ENCODE peak calls at places on chromosome 3, in five cellular contexts. T, U, D, N and Q are unnamed samples.

GRCh38 chr3:108403921-108404320 is 106.5 kb downstream of the MYH15 start:
- DNase-seq in T (no peak), U (no peak), D (no peak), N (no peak), Q (peak)

GRCh38 chr3:128517648-128518047 is 24.6 kb upstream of the GATA2 start:
- DNase-seq in T (peak), U (no peak), D (no peak), N (no peak), Q (no peak)

GRCh38 chr3:138461246-138461645 is 26.8 kb downstream of the ESYT3 start:
- DNase-seq in T (no peak), U (no peak), D (no peak), N (no peak), Q (no peak)

GRCh38 chr3:120182613-120183524 is 88.6 kb upstream of the GSK3B start:
- DNase-seq in T (no peak), U (peak), D (no peak), N (no peak), Q (no peak)

GRCh38 chr3:76586471-76586870 is 453.4 kb upstream of the ROBO2 start:
- DNase-seq in T (no peak), U (no peak), D (no peak), N (no peak), Q (no peak)

GRCh38 chr3:180335056-180335455 is 266.9 kb upstream of the TTC14 start:
- DNase-seq in T (no peak), U (no peak), D (no peak), N (no peak), Q (no peak)

GRCh38 chr3:137205394-137206060 is 247.7 kb downstream of the IL20RB start:
- DNase-seq in T (no peak), U (no peak), D (no peak), N (no peak), Q (no peak)

GRCh38 chr3:111998661-111999641 is at the start of gene TAGLN3:
- DNase-seq in T (peak), U (peak), D (peak), N (no peak), Q (no peak)

GRCh38 chr3:53223541-53223966 is 32.3 kb downstream of the TKT start:
- DNase-seq in T (peak), U (no peak), D (no peak), N (no peak), Q (no peak)

GRCh38 chr3:58999134-58999778 is 50.6 kb downstream of the CFAP20DC start:
- DNase-seq in T (no peak), U (no peak), D (no peak), N (no peak), Q (no peak)

GRCh38 chr3:132006605-132007204 is 28.1 kb downstream of the CPNE4 start:
- DNase-seq in T (no peak), U (peak), D (peak), N (no peak), Q (no peak)

GRCh38 chr3:56288258-56288657 is 180.0 kb downstream of the ERC2 start:
- DNase-seq in T (no peak), U (no peak), D (no peak), N (no peak), Q (no peak)

GRCh38 chr3:142211034-142211433 is 14.4 kb downstream of the GK5 start:
- DNase-seq in T (no peak), U (no peak), D (no peak), N (no peak), Q (no peak)

GRCh38 chr3:129028866-129029265 is 27.8 kb downstream of the EFCC1 start:
- DNase-seq in T (no peak), U (no peak), D (no peak), N (no peak), Q (no peak)

GRCh38 chr3:196073188-196073838 is 8.6 kb downstream of the TFRC start:
- DNase-seq in T (no peak), U (peak), D (peak), N (no peak), Q (no peak)

GRCh38 chr3:123799544-123800351 is 84.4 kb downstream of the MYLK start:
- DNase-seq in T (peak), U (peak), D (no peak), N (peak), Q (no peak)

GRCh38 chr3:43709022-43709421 is 18.3 kb downstream of the ABHD5 start:
- DNase-seq in T (no peak), U (peak), D (no peak), N (no peak), Q (no peak)

GRCh38 chr3:44104668-44105321 is 136.9 kb upstream of the TOPAZ1 start:
- DNase-seq in T (no peak), U (peak), D (no peak), N (peak), Q (no peak)

GRCh38 chr3:62882676-62883228 is 7.5 kb upstream of the CADPS start:
- DNase-seq in T (no peak), U (no peak), D (no peak), N (no peak), Q (no peak)

GRCh38 chr3:5799421-5799820 is 611.9 kb downstream of the EDEM1 start:
- DNase-seq in T (no peak), U (no peak), D (no peak), N (no peak), Q (no peak)

GRCh38 chr3:16350041-16350952 is 85.3 kb downstream of the OXNAD1 start:
- DNase-seq in T (no peak), U (peak), D (no peak), N (no peak), Q (peak)

GRCh38 chr3:114178770-114179368 is at the start of gene DRD3:
- DNase-seq in T (no peak), U (peak), D (no peak), N (peak), Q (no peak)

GRCh38 chr3:156583469-156583868 is 28.6 kb upstream of the SSR3 start:
- DNase-seq in T (no peak), U (no peak), D (no peak), N (no peak), Q (no peak)

GRCh38 chr3:143222505-143222904 is 102.9 kb downstream of the CHST2 start:
- DNase-seq in T (no peak), U (peak), D (no peak), N (no peak), Q (no peak)

GRCh38 chr3:84836961-84837360 is 121.8 kb upstream of the CADM2 start:
- DNase-seq in T (no peak), U (no peak), D (no peak), N (no peak), Q (no peak)

GRCh38 chr3:189229421-189229820 is 57.6 kb downstream of the TPRG1 start:
- DNase-seq in T (no peak), U (no peak), D (no peak), N (no peak), Q (no peak)

GRCh38 chr3:197001972-197002700 is 27.5 kb downstream of the MELTF start:
- DNase-seq in T (peak), U (peak), D (peak), N (no peak), Q (no peak)

GRCh38 chr3:134348524-134348923 is 25.7 kb downstream of the AMOTL2 start:
- DNase-seq in T (no peak), U (no peak), D (no peak), N (no peak), Q (no peak)

GRCh38 chr3:50267280-50267913 is 1.6 kb upstream of the SEMA3B start:
- DNase-seq in T (peak), U (no peak), D (peak), N (no peak), Q (no peak)

GRCh38 chr3:11379824-11380281 is 107.7 kb downstream of the ATG7 start:
- DNase-seq in T (no peak), U (peak), D (no peak), N (no peak), Q (no peak)

GRCh38 chr3:71069797-71070196 is 513.7 kb downstream of the FOXP1 start:
- DNase-seq in T (no peak), U (no peak), D (peak), N (no peak), Q (no peak)

GRCh38 chr3:119524931-119525662 is 26.8 kb downstream of the TIMMDC1 start:
- DNase-seq in T (no peak), U (peak), D (no peak), N (no peak), Q (no peak)

GRCh38 chr3:90016492-90017065 is 909.2 kb downstream of the EPHA3 start:
- DNase-seq in T (no peak), U (no peak), D (no peak), N (no peak), Q (no peak)

GRCh38 chr3:158683216-158683975 is 10.9 kb upstream of the LXN start:
- DNase-seq in T (no peak), U (peak), D (no peak), N (no peak), Q (peak)

GRCh38 chr3:48243886-48244285 is 3.0 kb downstream of the ZNF589 start:
- DNase-seq in T (no peak), U (no peak), D (no peak), N (no peak), Q (no peak)

DNA sequence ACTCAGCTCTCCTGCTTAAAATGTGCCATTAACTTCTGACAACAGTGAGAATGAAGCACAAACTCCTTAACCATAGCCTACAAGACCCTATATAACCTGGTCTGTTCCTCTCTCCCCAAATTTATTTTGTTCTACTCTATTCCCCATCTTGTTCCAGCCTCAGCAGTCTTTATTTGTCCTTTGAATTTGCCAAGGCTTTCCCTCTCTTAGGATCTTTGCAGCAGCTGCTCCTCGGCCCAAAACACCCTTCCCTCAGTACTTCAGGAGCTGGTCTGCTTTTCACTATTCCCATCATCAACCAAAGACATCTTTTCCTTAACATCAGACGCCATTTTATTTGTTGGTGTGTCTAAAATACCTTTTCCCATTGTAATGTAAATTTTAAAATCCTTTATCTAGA is 10.2 kb downstream of the PRICKLE2 start:
- DNase-seq in T (no peak), U (no peak), D (no peak), N (no peak), Q (no peak)
- H3K4me3 ChIP-seq in T (no peak), U (no peak), D (peak), N (no peak), Q (no peak)

GRCh38 chr3:69143055-69143454 is 20.7 kb upstream of the LMOD3 start:
- DNase-seq in T (no peak), U (no peak), D (no peak), N (no peak), Q (no peak)

GRCh38 chr3:69142090-69142489 is 19.7 kb upstream of the LMOD3 start:
- DNase-seq in T (no peak), U (peak), D (no peak), N (no peak), Q (no peak)

GRCh38 chr3:69145688-69146087 is 23.3 kb upstream of the LMOD3 start:
- DNase-seq in T (no peak), U (no peak), D (no peak), N (no peak), Q (no peak)

GRCh38 chr3:69144631-69145244 is 22.3 kb upstream of the LMOD3 start:
- DNase-seq in T (no peak), U (peak), D (no peak), N (no peak), Q (no peak)

GRCh38 chr3:69143605-69144004 is 21.2 kb upstream of the LMOD3 start:
- DNase-seq in T (no peak), U (peak), D (no peak), N (no peak), Q (no peak)
- H3K4me3 ChIP-seq in T (no peak), U (no peak), D (no peak), N (no peak), Q (no peak)

GRCh38 chr3:12891391-12891984 is 50.1 kb upstream of the RPL32 start:
- DNase-seq in T (no peak), U (no peak), D (no peak), N (no peak), Q (no peak)

GRCh38 chr3:12893247-12893646 is 51.9 kb upstream of the RPL32 start:
- DNase-seq in T (no peak), U (no peak), D (no peak), N (no peak), Q (no peak)

GRCh38 chr3:12890610-12891390 is 49.4 kb upstream of the RPL32 start:
- DNase-seq in T (no peak), U (no peak), D (no peak), N (no peak), Q (no peak)

GRCh38 chr3:12892840-12893189 is 51.5 kb upstream of the RPL32 start:
- DNase-seq in T (no peak), U (no peak), D (no peak), N (no peak), Q (no peak)

GRCh38 chr3:12891985-12892839 is 50.8 kb upstream of the RPL32 start:
- DNase-seq in T (no peak), U (peak), D (no peak), N (no peak), Q (no peak)
- H3K4me3 ChIP-seq in T (no peak), U (no peak), D (peak), N (no peak), Q (peak)

DNA sequence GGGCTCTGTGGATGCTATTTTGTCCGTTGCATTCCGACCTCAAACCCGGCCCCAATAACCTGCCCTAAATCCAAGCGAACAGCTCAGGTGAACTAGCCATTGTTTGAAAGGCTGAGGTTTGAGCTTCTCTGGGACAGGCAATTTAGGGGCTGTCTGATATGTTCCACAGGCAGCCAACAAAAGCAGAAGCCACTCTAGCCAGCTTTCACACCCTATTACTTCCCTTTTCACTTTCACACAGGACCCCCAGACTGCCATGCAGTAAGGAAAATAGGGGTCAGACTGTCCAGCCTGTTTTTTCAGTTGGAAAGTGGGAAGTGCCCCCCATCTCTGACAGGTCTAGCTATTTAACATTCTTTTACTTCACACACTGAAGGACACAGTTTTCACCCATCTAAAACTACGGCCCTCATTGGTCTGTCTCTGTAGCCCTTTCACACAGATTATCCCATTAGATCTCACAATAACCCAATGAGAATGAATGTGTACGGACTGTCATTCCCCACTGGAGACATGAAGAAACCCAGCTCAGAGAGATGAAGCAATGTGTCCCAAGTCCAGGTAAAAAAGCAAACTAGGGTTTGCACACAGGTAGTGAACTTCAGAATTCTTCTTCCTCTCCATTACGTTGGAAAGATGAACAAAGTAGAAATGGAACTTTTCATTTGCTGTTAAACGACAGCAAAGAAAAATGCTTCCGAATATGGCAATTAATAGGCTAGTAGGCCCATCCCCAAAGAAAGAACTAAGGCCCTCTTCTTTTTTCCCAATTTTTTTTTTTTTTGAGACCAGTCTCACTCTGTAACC is 1.9 kb downstream of the CCDC12 start:
- DNase-seq in T (no peak), U (no peak), D (no peak), N (no peak), Q (no peak)
- H3K4me3 ChIP-seq in T (no peak), U (no peak), D (peak), N (no peak), Q (no peak)

GRCh38 chr3:42176635-42177034 is 85.5 kb downstream of the TRAK1 start:
- DNase-seq in T (no peak), U (no peak), D (no peak), N (no peak), Q (no peak)

GRCh38 chr3:42177068-42177800 is 86.1 kb downstream of the TRAK1 start:
- DNase-seq in T (no peak), U (no peak), D (no peak), N (no peak), Q (no peak)

GRCh38 chr3:42177801-42178150 is 86.6 kb downstream of the TRAK1 start:
- DNase-seq in T (no peak), U (no peak), D (no peak), N (no peak), Q (no peak)

GRCh38 chr3:42174679-42175660 is 83.8 kb downstream of the TRAK1 start:
- DNase-seq in T (no peak), U (no peak), D (no peak), N (no peak), Q (no peak)

DNA sequence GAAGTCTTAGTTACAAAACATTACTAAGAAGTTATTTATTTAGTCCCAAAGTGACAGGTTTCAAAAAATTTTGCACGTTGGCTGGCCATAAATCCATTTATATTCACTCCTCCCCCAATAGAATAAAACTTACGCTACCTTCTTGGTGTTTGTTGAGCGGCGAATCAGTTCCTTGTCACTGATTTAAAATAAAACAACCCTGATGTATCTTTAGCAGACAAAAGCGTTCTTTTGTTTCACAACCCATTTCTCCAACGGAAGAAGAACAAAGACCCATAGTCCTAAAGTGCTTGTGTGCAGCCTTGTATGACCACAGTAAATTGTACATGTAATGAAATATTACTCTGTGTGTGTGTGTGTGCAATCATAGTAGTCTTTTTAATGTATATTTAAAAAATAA is 84.7 kb downstream of the TRAK1 start:
- DNase-seq in T (no peak), U (no peak), D (no peak), N (no peak), Q (no peak)
- H3K4me3 ChIP-seq in T (no peak), U (no peak), D (no peak), N (no peak), Q (no peak)

GRCh38 chr3:126131881-126132750 is 48.2 kb upstream of the SLC41A3 start:
- DNase-seq in T (peak), U (no peak), D (no peak), N (no peak), Q (no peak)

GRCh38 chr3:126133606-126134005 is 46.8 kb downstream of the ALDH1L1 start:
- DNase-seq in T (no peak), U (no peak), D (no peak), N (no peak), Q (no peak)

GRCh38 chr3:126134219-126134975 is 46.0 kb downstream of the ALDH1L1 start:
- DNase-seq in T (peak), U (peak), D (peak), N (no peak), Q (no peak)

GRCh38 chr3:126130981-126131750 is 47.2 kb upstream of the SLC41A3 start:
- DNase-seq in T (peak), U (no peak), D (no peak), N (no peak), Q (no peak)

GRCh38 chr3:126132751-126133511 is 47.5 kb downstream of the ALDH1L1 start:
- DNase-seq in T (no peak), U (no peak), D (no peak), N (no peak), Q (no peak)
- H3K4me3 ChIP-seq in T (no peak), U (no peak), D (no peak), N (no peak), Q (no peak)

DNA sequence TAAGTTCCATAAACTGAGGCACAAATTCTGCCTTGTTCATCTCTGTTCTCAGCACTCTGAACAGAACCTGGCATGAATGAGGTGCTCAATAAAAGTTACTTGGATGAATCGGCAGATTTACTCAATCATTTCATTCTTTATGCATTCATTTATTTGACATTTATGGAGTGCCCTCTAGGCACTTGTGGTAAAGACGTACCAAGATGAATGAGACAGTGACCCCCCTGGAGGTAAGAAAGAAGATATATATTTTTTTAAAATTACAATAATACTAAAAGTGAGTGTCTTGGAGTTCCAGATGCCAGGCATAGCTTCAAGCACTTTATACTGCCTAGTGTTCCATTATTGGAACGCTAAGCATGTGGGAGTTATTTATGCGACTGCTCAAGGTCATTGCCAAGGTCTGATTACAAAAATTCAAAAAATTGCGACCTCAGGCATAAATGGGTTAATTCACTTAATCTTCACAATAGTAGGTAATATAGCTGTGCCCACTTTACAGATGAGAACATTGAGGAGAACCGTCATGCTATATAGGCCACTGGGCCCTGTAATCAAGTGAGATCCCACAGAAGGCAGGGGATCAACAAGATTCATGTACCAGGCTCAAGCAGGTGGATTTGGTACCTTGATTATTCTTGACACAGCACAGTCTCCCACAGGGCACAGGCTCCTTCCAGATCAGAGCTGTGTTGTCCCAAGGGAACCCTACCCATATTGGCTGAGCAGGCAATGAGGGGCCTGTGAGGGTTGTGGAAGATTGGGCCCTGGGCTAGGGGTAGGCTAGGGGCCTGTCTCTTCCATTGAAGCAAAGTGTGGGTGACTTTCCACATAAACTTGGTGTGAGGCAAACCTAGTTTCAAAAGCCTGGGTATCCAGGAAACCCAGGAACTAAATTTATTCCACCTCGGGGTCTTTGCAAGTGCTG is 10.7 kb downstream of the XIRP1 start:
- DNase-seq in T (no peak), U (no peak), D (no peak), N (no peak), Q (no peak)
- H3K4me3 ChIP-seq in T (peak), U (no peak), D (peak), N (no peak), Q (no peak)